ENCODE peak calls at places on chromosomes 16 and 17, in seven cellular contexts. V, X, G, F, I, R and M are unnamed samples.
A peak's percentile ranks its signal among the peaks of the same experiment; 100 is the strongest.

GRCh38 chr16:52896478-52897164 is 156.1 kb downstream of the CHD9NB start:
- DNase-seq in V (no peak), X (no peak), G (no peak), F (no peak), I (no peak), R (no peak), M (no peak)

GRCh38 chr17:45096141-45096540 is 35.0 kb downstream of the NMT1 start:
- DNase-seq in V (no peak), X (no peak), G (no peak), F (no peak), I (no peak), R (no peak), M (no peak)

GRCh38 chr17:62075308-62075815 is 10.3 kb upstream of the MED13 start:
- DNase-seq in V (no peak), X (no peak), G (no peak), F (no peak), I (no peak), R (no peak), M (peak; percentile 91)

GRCh38 chr16:85569615-85570212 is 43.4 kb upstream of the GSE1 start:
- DNase-seq in V (no peak), X (no peak), G (no peak), F (no peak), I (peak; percentile 27), R (no peak), M (peak; percentile 86)

GRCh38 chr17:74769266-74769855 is 6.8 kb downstream of the NAT9 start:
- DNase-seq in V (no peak), X (no peak), G (no peak), F (no peak), I (no peak), R (no peak), M (no peak)

GRCh38 chr16:16120382-16121184 is 102.7 kb downstream of the ABCC6 start:
- DNase-seq in V (no peak), X (no peak), G (no peak), F (no peak), I (no peak), R (peak; percentile 74), M (no peak)

GRCh38 chr16:4625617-4626159 is 1.1 kb downstream of the MGRN1 start:
- DNase-seq in V (no peak), X (no peak), G (no peak), F (no peak), I (no peak), R (no peak), M (no peak)

GRCh38 chr17:14004927-14005630 is 64.2 kb upstream of the COX10 start:
- DNase-seq in V (no peak), X (no peak), G (no peak), F (no peak), I (no peak), R (no peak), M (no peak)

GRCh38 chr17:63181856-63182255 is 215.8 kb downstream of the TANC2 start:
- DNase-seq in V (no peak), X (no peak), G (no peak), F (no peak), I (no peak), R (peak; percentile 27), M (no peak)

GRCh38 chr16:55853114-55853513 is 20.2 kb upstream of the CES1 start:
- DNase-seq in V (no peak), X (no peak), G (no peak), F (no peak), I (no peak), R (no peak), M (no peak)

GRCh38 chr17:82948081-82948511 is 108.3 kb upstream of the ZNF750 start:
- DNase-seq in V (no peak), X (no peak), G (no peak), F (no peak), I (no peak), R (no peak), M (no peak)

GRCh38 chr17:17816240-17816814 is 20.5 kb downstream of the SREBF1 start:
- DNase-seq in V (no peak), X (no peak), G (no peak), F (no peak), I (no peak), R (no peak), M (no peak)

GRCh38 chr17:14198013-14198412 is 38.6 kb downstream of the CDRT15 start:
- DNase-seq in V (no peak), X (no peak), G (peak; percentile 61), F (peak; percentile 93), I (no peak), R (no peak), M (no peak)

GRCh38 chr17:10429416-10430045 is 7.8 kb upstream of the MYH8 start:
- DNase-seq in V (no peak), X (no peak), G (no peak), F (no peak), I (no peak), R (no peak), M (peak; percentile 8)

GRCh38 chr16:28304214-28304613 is 11.9 kb downstream of the SBK1 start:
- DNase-seq in V (no peak), X (no peak), G (no peak), F (peak; percentile 87), I (no peak), R (no peak), M (peak; percentile 17)

GRCh38 chr16:10623059-10623458 is 42.7 kb upstream of the EMP2 start:
- DNase-seq in V (no peak), X (no peak), G (no peak), F (no peak), I (no peak), R (no peak), M (no peak)

GRCh38 chr16:66081967-66082366 is 284.5 kb upstream of the CDH5 start:
- DNase-seq in V (no peak), X (peak; percentile 60), G (no peak), F (no peak), I (no peak), R (no peak), M (peak; percentile 96)

GRCh38 chr16:5036228-5037156 is 2.8 kb upstream of the NAGPA start:
- DNase-seq in V (no peak), X (no peak), G (no peak), F (no peak), I (no peak), R (peak; percentile 53), M (peak; percentile 63)

GRCh38 chr17:41530062-41531048 is 2.2 kb upstream of the KRT19 start:
- DNase-seq in V (no peak), X (peak; percentile 61), G (no peak), F (peak; percentile 31), I (no peak), R (no peak), M (peak; percentile 95)

GRCh38 chr17:78396436-78397335 is 18.2 kb downstream of the PGS1 start:
- DNase-seq in V (no peak), X (no peak), G (no peak), F (no peak), I (no peak), R (no peak), M (no peak)